ENCODE peak calls at places on chromosomes 11 and 22, in eight cellular contexts. F, W, O, C, E, B, Z and A are unnamed samples.
A peak's percentile ranks its signal among the peaks of the same experiment; 100 is the strongest.

GRCh38 chr11:6737872-6738466 is 33.8 kb downstream of the OR2AG2 start:
- DNase-seq in F (peak; percentile 66), W (peak; percentile 86), O (peak; percentile 80), C (peak; percentile 59), E (peak; percentile 65), B (peak; percentile 42), Z (no peak), A (peak; percentile 74)

GRCh38 chr11:44877908-44878459 is 72.7 kb downstream of the TP53I11 start:
- DNase-seq in F (no peak), W (no peak), O (no peak), C (no peak), E (no peak), B (no peak), Z (no peak), A (no peak)

GRCh38 chr11:1439341-1439740 is 47.2 kb downstream of the MOB2 start:
- DNase-seq in F (no peak), W (no peak), O (no peak), C (no peak), E (no peak), B (no peak), Z (no peak), A (no peak)

GRCh38 chr11:80424012-80424695 is 983.3 kb upstream of the TENM4 start:
- DNase-seq in F (no peak), W (no peak), O (no peak), C (no peak), E (no peak), B (no peak), Z (no peak), A (no peak)

GRCh38 chr11:32479291-32479690 is 44.0 kb upstream of the WT1 start:
- DNase-seq in F (no peak), W (no peak), O (no peak), C (no peak), E (no peak), B (no peak), Z (no peak), A (no peak)

GRCh38 chr11:28105869-28106268 is 2.1 kb downstream of the KIF18A start:
- DNase-seq in F (no peak), W (peak; percentile 12), O (peak; percentile 34), C (no peak), E (no peak), B (no peak), Z (no peak), A (no peak)

GRCh38 chr11:112773256-112773655 is 188.0 kb upstream of the NCAM1 start:
- DNase-seq in F (no peak), W (no peak), O (no peak), C (no peak), E (no peak), B (no peak), Z (no peak), A (no peak)

GRCh38 chr11:70075836-70076235 is 2.3 kb upstream of the ANO1 start:
- DNase-seq in F (no peak), W (no peak), O (no peak), C (no peak), E (no peak), B (no peak), Z (no peak), A (no peak)

GRCh38 chr11:72821920-72822799 is 7.9 kb downstream of the ATG16L2 start:
- DNase-seq in F (peak; percentile 74), W (peak; percentile 90), O (peak; percentile 80), C (peak; percentile 92), E (peak; percentile 95), B (peak; percentile 85), Z (peak; percentile 93), A (peak; percentile 86)

GRCh38 chr22:46797355-46797754 is 34.9 kb downstream of the TBC1D22A start:
- DNase-seq in F (no peak), W (peak; percentile 31), O (peak; percentile 38), C (peak; percentile 31), E (no peak), B (no peak), Z (no peak), A (no peak)

GRCh38 chr22:44473166-44473565 is 24.9 kb downstream of the RTL6 start:
- DNase-seq in F (no peak), W (no peak), O (no peak), C (no peak), E (no peak), B (no peak), Z (no peak), A (no peak)

GRCh38 chr11:73810637-73811036 is 23.0 kb downstream of the MRPL48 start:
- DNase-seq in F (no peak), W (no peak), O (no peak), C (no peak), E (no peak), B (no peak), Z (no peak), A (no peak)

GRCh38 chr11:14519692-14520085 is 497 bp downstream of the PSMA1 start:
- DNase-seq in F (no peak), W (peak; percentile 53), O (peak; percentile 16), C (peak; percentile 75), E (no peak), B (no peak), Z (no peak), A (no peak)

GRCh38 chr11:132337819-132338416 is 967.5 kb downstream of the NTM start:
- DNase-seq in F (no peak), W (no peak), O (no peak), C (no peak), E (no peak), B (no peak), Z (no peak), A (no peak)

GRCh38 chr11:2777396-2777795 is 77.6 kb upstream of the KCNQ1OT1 start:
- DNase-seq in F (no peak), W (no peak), O (no peak), C (peak; percentile 42), E (peak; percentile 25), B (peak; percentile 26), Z (peak; percentile 30), A (no peak)

GRCh38 chr22:30202531-30203006 is 44.0 kb downstream of the LIF start:
- DNase-seq in F (no peak), W (no peak), O (no peak), C (peak; percentile 69), E (peak; percentile 81), B (peak; percentile 66), Z (peak; percentile 73), A (no peak)

GRCh38 chr11:12132790-12133145 is 22.4 kb downstream of the MICAL2 start:
- DNase-seq in F (no peak), W (no peak), O (no peak), C (no peak), E (no peak), B (no peak), Z (no peak), A (no peak)

GRCh38 chr11:12135185-12135584 is 24.8 kb downstream of the MICAL2 start:
- DNase-seq in F (no peak), W (no peak), O (no peak), C (no peak), E (no peak), B (no peak), Z (no peak), A (no peak)

GRCh38 chr11:12131943-12132789 is 21.8 kb downstream of the MICAL2 start:
- DNase-seq in F (no peak), W (no peak), O (no peak), C (no peak), E (no peak), B (no peak), Z (no peak), A (no peak)

GRCh38 chr11:12133539-12134238 is 23.3 kb downstream of the MICAL2 start:
- DNase-seq in F (peak; percentile 40), W (peak; percentile 42), O (no peak), C (no peak), E (no peak), B (no peak), Z (no peak), A (peak; percentile 39)

GRCh38 chr11:12134239-12134590 is 23.8 kb downstream of the MICAL2 start:
- DNase-seq in F (no peak), W (no peak), O (no peak), C (no peak), E (no peak), B (no peak), Z (peak; percentile 79), A (no peak)
- H3K4me1 ChIP-seq in F (peaks cover 11% of the 10 kb centered on the region), W (peaks cover 10% of the 10 kb centered on the region), O (no peaks in the 10 kb centered on the region), C (no peaks in the 10 kb centered on the region), E (peaks cover 63% of the 10 kb centered on the region), B (peaks cover 32% of the 10 kb centered on the region), Z (peaks cover 45% of the 10 kb centered on the region), A (peaks cover 13% of the 10 kb centered on the region)

DNA sequence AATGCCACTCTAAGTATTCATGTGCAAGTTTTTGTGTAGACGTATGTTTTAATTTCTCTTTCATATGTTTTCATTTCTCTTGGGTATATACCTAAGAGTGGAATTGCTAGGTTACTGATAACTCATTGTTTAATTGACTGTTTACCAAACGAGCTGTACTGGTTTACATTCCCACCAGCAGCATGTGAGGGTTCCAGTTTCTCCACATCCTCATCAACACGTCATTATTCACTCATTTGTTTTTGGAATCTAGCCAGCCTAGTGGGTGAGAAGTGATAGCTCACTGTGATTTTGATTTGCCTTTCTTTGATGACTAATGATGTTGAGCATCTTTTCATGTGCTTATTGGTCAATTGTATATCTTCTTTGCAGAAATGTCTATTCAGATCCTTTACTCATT is 4.0 kb downstream of the ANKRD13D start:
- DNase-seq in F (no peak), W (no peak), O (no peak), C (peak; percentile 62), E (no peak), B (no peak), Z (no peak), A (peak; percentile 75)
- H3K4me3 ChIP-seq in F (no peak overlapping the region), W (peak overlapping the region; percentile 41), O (no peak overlapping the region), C (no peak overlapping the region), E (no peak overlapping the region), B (no peak overlapping the region), Z (no peak overlapping the region), A (no peak overlapping the region)

GRCh38 chr22:50027639-50028537 is 15.3 kb upstream of the IL17REL start:
- DNase-seq in F (no peak), W (peak; percentile 41), O (peak; percentile 9), C (peak; percentile 43), E (peak; percentile 87), B (no peak), Z (peak; percentile 54), A (peak; percentile 58)
- H3K4me1 ChIP-seq in F (peaks cover 2% of the 10 kb centered on the region), W (peaks cover 10% of the 10 kb centered on the region), O (peaks cover 7% of the 10 kb centered on the region), C (no peaks in the 10 kb centered on the region), E (peaks cover 29% of the 10 kb centered on the region), B (no peaks in the 10 kb centered on the region), Z (no peaks in the 10 kb centered on the region), A (peaks cover 18% of the 10 kb centered on the region)

DNA sequence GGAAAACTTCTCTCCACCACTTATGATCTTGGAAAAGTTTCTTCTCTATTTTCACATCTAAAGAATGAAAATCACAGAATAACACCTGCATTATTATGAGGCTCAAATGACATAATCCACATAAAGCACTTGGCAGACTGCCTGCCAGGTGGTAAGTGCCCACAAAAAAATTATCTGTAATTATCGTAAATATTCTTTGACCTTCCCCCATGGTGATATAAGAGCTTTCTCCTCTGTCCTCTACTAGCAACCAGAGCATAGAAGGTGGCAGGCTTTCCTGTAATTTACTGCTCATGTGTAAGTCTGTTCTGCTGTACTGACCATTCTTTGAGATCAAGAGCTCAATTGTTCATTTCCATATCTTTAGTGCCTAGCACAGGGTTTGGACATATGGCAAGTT is 51.7 kb upstream of the EED start:
- DNase-seq in F (no peak), W (no peak), O (peak; percentile 30), C (no peak), E (no peak), B (no peak), Z (no peak), A (no peak)
- H3K4me3 ChIP-seq in F (peak overlapping the region; percentile 36), W (peak overlapping the region; percentile 74), O (peak overlapping the region; percentile 62), C (no peak overlapping the region), E (no peak overlapping the region), B (no peak overlapping the region), Z (no peak overlapping the region), A (peak overlapping the region; percentile 39)